ENCODE peak calls at places on chromosomes 3 and 15, in six cellular contexts. L, Y, C, O, F and K are unnamed samples.
A peak's percentile ranks its signal among the peaks of the same experiment; 100 is the strongest.

GRCh38 chr15:41791547-41791937 is 17.3 kb downstream of the MAPKBP1 start:
- DNase-seq in F (no peak), Y (no peak), L (no peak), C (no peak), O (no peak), K (no peak)

GRCh38 chr3:188158731-188159355 is 4.9 kb downstream of the LPP start:
- DNase-seq in F (no peak), Y (no peak), L (no peak), C (no peak), O (no peak), K (no peak)

GRCh38 chr3:172094621-172095557 is 55.5 kb downstream of the FNDC3B start:
- DNase-seq in L (peak; percentile 91), F (no peak), Y (no peak), O (no peak), C (no peak), K (no peak)

GRCh38 chr15:48253186-48253585 is 47.1 kb downstream of the SLC12A1 start:
- DNase-seq in C (no peak), F (no peak), Y (no peak), O (no peak), L (no peak), K (no peak)

GRCh38 chr3:150083653-150084037 is 113.0 kb upstream of the PFN2 start:
- DNase-seq in C (no peak), L (no peak), Y (no peak), O (no peak), F (no peak), K (no peak)

GRCh38 chr3:30222436-30222835 is 384.0 kb upstream of the TGFBR2 start:
- DNase-seq in F (no peak), Y (no peak), L (no peak), O (no peak), C (no peak), K (no peak)

GRCh38 chr15:41562258-41562657 is 3.2 kb downstream of the TYRO3 start:
- DNase-seq in O (no peak), C (no peak), Y (no peak), L (no peak), F (no peak), K (no peak)

GRCh38 chr3:129039271-129040038 is 21.1 kb upstream of the GP9 start:
- DNase-seq in F (no peak), L (peak; percentile 86), Y (no peak), C (no peak), O (peak; percentile 90), K (no peak)

GRCh38 chr15:82647835-82648256 is 683 bp upstream of the CPEB1 start:
- DNase-seq in O (no peak), Y (peak; percentile 28), L (no peak), C (peak; percentile 61), F (peak; percentile 5), K (peak; percentile 16)

GRCh38 chr3:132448211-132448961 is 31.1 kb downstream of the DNAJC13 start:
- DNase-seq in F (no peak), C (no peak), O (no peak), L (peak; percentile 87), Y (no peak), K (no peak)

GRCh38 chr3:24986635-24987034 is 441.4 kb upstream of the RARB start:
- DNase-seq in O (no peak), Y (no peak), L (no peak), C (no peak), F (no peak), K (no peak)

GRCh38 chr3:194206375-194206774 is 70.4 kb downstream of the HES1 start:
- DNase-seq in L (no peak), C (no peak), O (no peak), F (no peak), Y (no peak), K (peak; percentile 49)

GRCh38 chr3:62011667-62012066 is 361.7 kb downstream of the FEZF2 start:
- DNase-seq in F (no peak), C (no peak), O (no peak), L (no peak), Y (no peak), K (no peak)

GRCh38 chr3:73504255-73504654 is 120.5 kb downstream of the PDZRN3 start:
- DNase-seq in L (no peak), F (no peak), Y (no peak), O (peak; percentile 36), C (no peak), K (no peak)

GRCh38 chr3:37590328-37591079 is 271.2 kb upstream of the CTDSPL start:
- DNase-seq in L (no peak), F (no peak), C (no peak), Y (no peak), O (no peak), K (no peak)

GRCh38 chr3:169662215-169663070 is 1.1 kb downstream of the MECOM start:
- DNase-seq in O (peak; percentile 60), Y (no peak), C (no peak), L (peak; percentile 80), F (no peak), K (peak; percentile 79)

GRCh38 chr15:70259640-70260066 is 161.9 kb upstream of the TLE3 start:
- DNase-seq in F (no peak), Y (no peak), C (no peak), O (no peak), L (peak; percentile 44), K (peak; percentile 33)

GRCh38 chr3:17831366-17831765 is 88.9 kb upstream of the TBC1D5 start:
- DNase-seq in O (no peak), F (no peak), L (no peak), C (no peak), Y (no peak), K (no peak)

GRCh38 chr3:168585544-168585943 is 489.8 kb upstream of the GOLIM4 start:
- DNase-seq in Y (no peak), F (no peak), L (no peak), O (no peak), C (no peak), K (no peak)

GRCh38 chr15:46344115-46344749 is 709.4 kb downstream of the SQOR start:
- DNase-seq in O (peak; percentile 25), Y (no peak), C (no peak), L (no peak), F (no peak), K (no peak)

GRCh38 chr3:185858502-185859225 is 33.8 kb upstream of the IGF2BP2 start:
- DNase-seq in L (no peak), Y (no peak), O (no peak), C (no peak), F (no peak), K (no peak)